ENCODE peak calls at places on chromosomes 4 and X, in four cellular contexts. B, J, G and W are unnamed samples.

GRCh38 chr4:20391224-20391623 is 139.5 kb downstream of the SLIT2 start:
- DNase-seq in B (no peak), J (no peak), G (no peak), W (no peak)

GRCh38 chr4:142809559-142809958 is 36.5 kb downstream of the INPP4B start:
- DNase-seq in B (no peak), J (no peak), G (no peak), W (no peak)

GRCh38 chr4:79396794-79397193 is 11.2 kb downstream of the GK2 start:
- DNase-seq in B (no peak), J (no peak), G (no peak), W (no peak)

GRCh38 chrX:16822723-16823122 is 36.5 kb downstream of the TXLNG start:
- DNase-seq in B (no peak), J (no peak), G (no peak), W (no peak)

GRCh38 chrX:134622056-134622812 is 36.0 kb downstream of the PLAC1 start:
- DNase-seq in B (no peak), J (peak; percentile 23), G (peak; percentile 39), W (peak; percentile 35)

GRCh38 chr4:165953181-165953580 is 80.1 kb downstream of the TLL1 start:
- DNase-seq in B (no peak), J (no peak), G (no peak), W (no peak)

GRCh38 chr4:44738615-44739014 is 12.3 kb upstream of the GNPDA2 start:
- DNase-seq in B (no peak), J (no peak), G (no peak), W (no peak)

GRCh38 chr4:10816571-10816970 is 132.0 kb upstream of the CLNK start:
- DNase-seq in B (no peak), J (no peak), G (no peak), W (no peak)

GRCh38 chr4:161714928-161715327 is 448.9 kb downstream of the FSTL5 start:
- DNase-seq in B (no peak), J (no peak), G (no peak), W (no peak)

GRCh38 chrX:65926095-65927019 is 113.5 kb downstream of the VSIG4 start:
- DNase-seq in B (no peak), J (no peak), G (no peak), W (no peak)

GRCh38 chrX:69189972-69190371 is 24.7 kb upstream of the PJA1 start:
- DNase-seq in B (no peak), J (no peak), G (no peak), W (no peak)

GRCh38 chr4:139725236-139725635 is 59.6 kb downstream of the MGST2 start:
- DNase-seq in B (no peak), J (no peak), G (no peak), W (no peak)

GRCh38 chrX:103276581-103277002 is at the start of gene TCEAL5:
- DNase-seq in B (no peak), J (no peak), G (no peak), W (no peak)

GRCh38 chr4:68750555-68750954 is 65.2 kb upstream of the UGT2B10 start:
- DNase-seq in B (no peak), J (no peak), G (no peak), W (no peak)
- TF ChIP-seq SIN3A in B (no peak), J (no peak), G (no peak), W (no peak)

GRCh38 chr4:102614801-102615200 is 113.6 kb downstream of the NFKB1 start:
- DNase-seq in B (no peak), J (no peak), G (no peak), W (no peak)
- H3K36me3 ChIP-seq in B (peaks cover 57% of the 10 kb centered on the region), J (peaks cover 8% of the 10 kb centered on the region), G (no peaks in the 10 kb centered on the region), W (peaks cover 8% of the 10 kb centered on the region)

GRCh38 chr4:2437475-2438215 is 18.9 kb downstream of the CFAP99 start:
- DNase-seq in B (no peak), J (no peak), G (no peak), W (no peak)

GRCh38 chr4:2436761-2437474 is 18.2 kb downstream of the CFAP99 start:
- DNase-seq in B (no peak), J (no peak), G (no peak), W (no peak)

GRCh38 chr4:2434420-2434819 is 15.7 kb downstream of the CFAP99 start:
- DNase-seq in B (no peak), J (no peak), G (no peak), W (no peak)

GRCh38 chr4:2433609-2434350 is 15.0 kb downstream of the CFAP99 start:
- DNase-seq in B (no peak), J (no peak), G (no peak), W (no peak)

GRCh38 chr4:2436301-2436700 is 17.5 kb downstream of the CFAP99 start:
- DNase-seq in B (no peak), J (no peak), G (no peak), W (no peak)
- TF ChIP-seq SIN3A in B (no peak), J (no peak), G (no peak), W (no peak)

GRCh38 chr4:3215256-3215655 is 33.7 kb upstream of the MSANTD1 start:
- DNase-seq in B (no peak), J (no peak), G (no peak), W (no peak)

GRCh38 chr4:3212391-3213100 is 36.4 kb upstream of the MSANTD1 start:
- DNase-seq in B (no peak), J (no peak), G (no peak), W (no peak)

GRCh38 chr4:3213101-3213416 is 35.9 kb upstream of the MSANTD1 start:
- DNase-seq in B (peak; percentile 15), J (no peak), G (no peak), W (no peak)

GRCh38 chr4:3211866-3212265 is 37.1 kb upstream of the MSANTD1 start:
- DNase-seq in B (no peak), J (no peak), G (no peak), W (no peak)

DNA sequence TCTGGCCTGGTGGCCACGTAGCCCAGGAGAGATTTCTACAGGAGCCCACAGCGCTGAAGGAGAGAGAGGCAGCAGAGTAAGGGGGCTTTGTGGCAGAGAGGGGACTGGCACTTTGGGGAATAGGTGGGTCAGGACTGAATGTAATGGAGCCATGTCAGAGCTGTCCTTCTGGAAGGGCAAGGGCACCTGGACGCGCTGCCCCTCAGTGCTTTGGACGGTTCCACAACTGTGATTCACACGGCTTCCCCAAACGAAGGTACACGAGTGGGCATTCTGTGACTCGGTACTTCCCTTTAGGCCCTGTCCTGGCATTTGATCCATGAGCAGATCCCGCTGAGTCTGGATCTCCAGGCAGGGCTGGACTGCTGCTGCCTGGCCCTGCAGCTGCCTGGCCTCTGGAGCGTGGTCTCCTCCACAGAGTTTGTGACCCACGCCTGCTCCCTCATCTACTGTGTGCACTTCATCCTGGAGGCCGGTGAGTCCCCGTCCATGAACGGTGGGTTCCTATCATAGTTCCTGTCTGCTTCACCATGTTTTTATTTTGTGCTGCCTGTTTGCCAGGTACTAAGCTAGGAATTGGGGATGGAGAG is 35.2 kb upstream of the MSANTD1 start:
- DNase-seq in B (no peak), J (no peak), G (no peak), W (no peak)
- H3K36me3 ChIP-seq in B (peaks cover 81% of the 10 kb centered on the region), J (peaks cover 28% of the 10 kb centered on the region), G (peaks cover 67% of the 10 kb centered on the region), W (no peaks in the 10 kb centered on the region)

GRCh38 chr4:157012781-157013180 is 41.2 kb upstream of the PDGFC start:
- DNase-seq in B (no peak), J (no peak), G (no peak), W (no peak)
- TF ChIP-seq SIN3A in B (no peak), J (no peak), G (no peak), W (no peak)

GRCh38 chr4:178966644-178967043 is 1524.4 kb upstream of the AGA start:
- DNase-seq in B (no peak), J (no peak), G (no peak), W (no peak)

GRCh38 chr4:178970433-178971140 is 1528.3 kb upstream of the AGA start:
- DNase-seq in B (no peak), J (no peak), G (no peak), W (no peak)
- H3K36me3 ChIP-seq in B (no peaks in the 10 kb centered on the region), J (no peaks in the 10 kb centered on the region), G (no peaks in the 10 kb centered on the region), W (no peaks in the 10 kb centered on the region)

GRCh38 chr4:188417181-188417580 is 277.9 kb downstream of the TRIML1 start:
- DNase-seq in B (peak; percentile 15), J (no peak), G (no peak), W (no peak)
- TF ChIP-seq SIN3A in B (no peak), J (no peak), G (no peak), W (no peak)